ENCODE peak calls at places on chromosomes 3 and 15, in nine cellular contexts. B is OCI-LY7; J is psoas muscle; I is H9; M is CD8-positive, alpha-beta memory T cell; K is mesendoderm; E is Peyer's patch; U is pancreas; V is vagina. N is an unnamed sample.

GRCh38 chr3:197846491-197846890 is 55.4 kb downstream of the LRCH3 start:
- DNase-seq in U (no peak), M (no peak), V (no peak), J (no peak), I (no peak), K (no peak), B (no peak), E (no peak), N (no peak)

GRCh38 chr3:185646382-185647133 is 60.5 kb downstream of the SENP2 start:
- DNase-seq in M (no peak), E (no peak), B (no peak), K (peak; percentile 75), U (no peak), I (no peak), J (no peak), V (no peak), N (peak; percentile 39)

GRCh38 chr3:179450901-179451334 is 352 bp downstream of the GNB4 start:
- DNase-seq in I (no peak), E (no peak), M (no peak), K (peak; percentile 28), J (peak; percentile 53), U (peak; percentile 72), B (peak; percentile 11), V (no peak), N (peak; percentile 33)

GRCh38 chr3:27221264-27221932 is 147.8 kb downstream of the NEK10 start:
- DNase-seq in V (no peak), M (no peak), I (no peak), U (no peak), E (no peak), B (no peak), K (no peak), J (no peak), N (no peak)

GRCh38 chr3:19394946-19395345 is 246.6 kb downstream of the KCNH8 start:
- DNase-seq in U (peak; percentile 8), M (no peak), I (no peak), J (no peak), K (no peak), E (no peak), B (no peak), V (no peak), N (no peak)

GRCh38 chr3:147424325-147424910 is 15.3 kb downstream of the ZIC1 start:
- DNase-seq in U (peak; percentile 66), V (no peak), E (no peak), B (no peak), K (no peak), I (peak; percentile 53), J (no peak), M (no peak), N (peak; percentile 60)

GRCh38 chr3:32794487-32795308 is 23.1 kb upstream of the TRIM71 start:
- DNase-seq in M (no peak), K (peak; percentile 56), I (no peak), E (no peak), B (no peak), J (no peak), V (no peak), U (no peak), N (no peak)

GRCh38 chr3:61250784-61251173 is 473 bp downstream of the FHIT start:
- DNase-seq in K (peak; percentile 48), V (no peak), B (peak; percentile 43), U (peak; percentile 72), E (no peak), J (peak; percentile 38), I (no peak), M (peak; percentile 2), N (peak; percentile 40)

GRCh38 chr3:15051531-15051930 is 13.6 kb downstream of the MRPS25 start:
- DNase-seq in E (peak; percentile 59), V (no peak), U (no peak), J (no peak), K (peak; percentile 88), M (peak; percentile 13), I (peak; percentile 87), B (peak; percentile 78), N (peak; percentile 86)

GRCh38 chr3:37536033-37536432 is 325.6 kb upstream of the CTDSPL start:
- DNase-seq in U (no peak), M (no peak), E (no peak), K (no peak), V (no peak), I (no peak), B (no peak), J (no peak), N (no peak)

GRCh38 chr3:136751259-136752045 is 726 bp downstream of the STAG1 start:
- DNase-seq in I (peak; percentile 76), M (peak; percentile 71), J (peak; percentile 79), E (peak; percentile 85), K (peak; percentile 92), V (peak; percentile 94), B (peak; percentile 80), U (peak; percentile 85), N (peak; percentile 79)

GRCh38 chr3:49238274-49239127 is 38.5 kb downstream of the C3orf62 start:
- DNase-seq in I (no peak), B (peak; percentile 68), M (no peak), K (no peak), J (no peak), U (no peak), V (peak; percentile 90), E (no peak), N (no peak)

GRCh38 chr3:184336484-184337230 is 743 bp upstream of the FAM131A start:
- DNase-seq in E (no peak), I (no peak), M (no peak), B (peak; percentile 17), J (no peak), K (peak; percentile 89), V (no peak), U (no peak), N (peak; percentile 83)

GRCh38 chr15:65980824-65981456 is 111.6 kb downstream of the RAB11A start:
- DNase-seq in V (no peak), M (no peak), E (peak; percentile 74), U (no peak), K (peak; percentile 86), B (peak; percentile 53), I (peak; percentile 87), J (peak; percentile 28), N (peak; percentile 96)

GRCh38 chr15:40931300-40932142 is 2.4 kb downstream of the DLL4 start:
- DNase-seq in M (no peak), U (peak; percentile 50), B (no peak), K (no peak), I (no peak), J (no peak), V (no peak), E (no peak), N (no peak)
- H3K27ac ChIP-seq in M (no peak overlapping the region), U (no peak overlapping the region), B (no peak overlapping the region), K (no peak overlapping the region), I (no peak overlapping the region), J (no peak overlapping the region), V (no peak overlapping the region), E (peak overlapping the region; percentile 6), N (no peak overlapping the region)

DNA sequence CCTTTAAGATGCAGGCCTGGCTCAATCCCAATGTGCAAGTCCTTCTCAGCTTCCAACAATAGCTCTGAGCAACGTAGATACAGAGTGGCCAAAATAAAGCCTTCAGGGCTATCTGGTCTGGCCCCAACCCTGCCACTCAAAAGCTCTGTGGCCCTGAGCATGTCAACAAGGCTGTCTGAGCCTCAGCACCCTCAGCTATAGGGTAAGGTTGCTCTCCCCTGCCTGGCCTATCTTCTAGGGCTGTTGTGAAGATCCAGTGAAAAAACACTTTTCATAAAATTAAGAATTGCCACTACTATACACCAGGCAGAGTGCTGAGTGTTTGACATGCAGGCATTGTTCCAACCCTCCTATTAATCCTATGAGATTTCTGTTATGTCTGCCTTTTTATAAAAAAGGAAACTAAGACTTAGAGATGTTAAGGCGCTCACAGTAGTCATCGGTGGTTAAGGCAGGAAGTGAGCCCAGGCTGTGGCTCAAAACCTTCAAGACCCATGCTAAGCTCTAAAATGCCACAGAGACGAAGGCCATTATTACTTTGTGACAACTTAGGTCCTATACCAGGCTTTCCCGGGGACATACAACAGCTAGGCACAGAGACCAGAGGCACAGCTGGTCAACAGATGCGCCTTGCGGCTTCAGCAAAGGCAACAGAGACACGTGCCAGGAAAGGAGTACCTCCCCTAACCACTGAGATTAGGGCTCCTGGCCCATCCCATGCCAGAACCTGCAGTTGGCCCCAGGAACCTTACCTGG is 5.1 kb downstream of the POLG start:
- DNase-seq in E (no peak), I (no peak), J (no peak), M (peak; percentile 35), B (no peak), V (no peak), K (no peak), U (no peak), N (no peak)
- H3K4me1 ChIP-seq in E (peaks cover 9% of the 10 kb centered on the region), I (no peaks in the 10 kb centered on the region), J (peaks cover 43% of the 10 kb centered on the region), M (peaks cover 60% of the 10 kb centered on the region), B (peaks cover 33% of the 10 kb centered on the region), V (peaks cover 60% of the 10 kb centered on the region), K (no peaks in the 10 kb centered on the region), U (peaks cover 14% of the 10 kb centered on the region), N (peaks cover 13% of the 10 kb centered on the region)

DNA sequence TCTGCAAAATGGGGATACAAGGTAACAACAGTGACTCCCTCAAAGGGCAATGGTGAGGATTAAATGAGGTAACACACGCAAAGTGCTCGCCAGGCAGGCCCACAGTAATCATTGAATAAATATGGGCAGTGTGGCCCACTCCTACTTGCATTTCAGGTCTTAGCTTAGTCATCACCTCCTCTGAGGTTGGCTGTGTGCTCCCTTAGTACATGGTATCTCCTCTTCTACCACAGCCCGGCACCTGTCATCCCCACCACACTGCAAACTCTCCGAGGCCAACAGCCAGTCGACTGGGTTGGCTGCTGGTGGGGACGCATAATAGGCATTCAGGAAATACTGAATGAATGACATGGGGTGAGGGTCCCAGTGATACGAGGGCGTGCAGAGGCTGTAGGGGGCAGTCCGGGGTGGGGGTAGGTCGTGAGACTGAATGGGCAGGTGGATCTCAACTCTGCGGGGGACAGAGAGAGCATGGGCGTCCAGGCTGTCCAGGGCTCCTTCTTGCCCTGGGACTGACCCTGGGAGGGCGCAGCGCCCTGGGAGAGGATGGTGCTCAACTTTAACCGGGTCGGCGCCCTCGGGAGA is 375 bp upstream of the MYZAP start:
- DNase-seq in K (peak; percentile 3), V (no peak), B (no peak), I (no peak), U (no peak), M (no peak), J (no peak), E (no peak), N (peak; percentile 65)
- H3K27ac ChIP-seq in K (no peak overlapping the region), V (peak overlapping the region; percentile 87), B (no peak overlapping the region), I (no peak overlapping the region), U (peak overlapping the region; percentile 80), M (no peak overlapping the region), J (no peak overlapping the region), E (peak overlapping the region; percentile 75), N (no peak overlapping the region)

GRCh38 chr3:188468672-188469071 is 314.7 kb downstream of the LPP start:
- DNase-seq in M (no peak), B (no peak), E (no peak), J (peak; percentile 29), K (no peak), U (no peak), V (peak; percentile 97), I (no peak), N (no peak)

GRCh38 chr3:188469228-188469885 is 315.4 kb downstream of the LPP start:
- DNase-seq in I (no peak), M (no peak), V (no peak), K (no peak), E (no peak), B (no peak), J (no peak), U (no peak), N (no peak)

GRCh38 chr3:188465311-188465710 is 311.4 kb downstream of the LPP start:
- DNase-seq in J (no peak), V (no peak), E (no peak), M (no peak), I (no peak), U (no peak), K (no peak), B (no peak), N (no peak)

GRCh38 chr3:188470508-188471130 is 316.7 kb downstream of the LPP start:
- DNase-seq in J (no peak), V (no peak), K (peak; percentile 37), U (no peak), B (no peak), M (no peak), E (no peak), I (no peak), N (no peak)

GRCh38 chr3:188468196-188468595 is 314.2 kb downstream of the LPP start:
- DNase-seq in U (no peak), B (no peak), V (no peak), J (no peak), I (no peak), E (no peak), K (no peak), M (no peak), N (no peak)
- H3K4me1 ChIP-seq in U (no peaks in the 10 kb centered on the region), B (no peaks in the 10 kb centered on the region), V (peaks cover 35% of the 10 kb centered on the region), J (peaks cover 31% of the 10 kb centered on the region), I (no peaks in the 10 kb centered on the region), E (no peaks in the 10 kb centered on the region), K (no peaks in the 10 kb centered on the region), M (no peaks in the 10 kb centered on the region), N (no peaks in the 10 kb centered on the region)